ENCODE peak calls at places on chromosomes 3 and 15, in four cellular contexts. N, H, O and M are unnamed samples.

GRCh38 chr3:118803096-118803476 is 231.6 kb downstream of the IGSF11 start:
- DNase-seq in N (no peak), H (no peak), O (no peak), M (no peak)

GRCh38 chr3:168951884-168952283 is 711.6 kb downstream of the MECOM start:
- DNase-seq in N (no peak), H (no peak), O (no peak), M (no peak)

GRCh38 chr15:74434260-74434915 is 630 bp upstream of the SEMA7A start:
- DNase-seq in N (no peak), H (peak; percentile 16), O (no peak), M (no peak)

GRCh38 chr3:189349772-189350171 is 178.0 kb downstream of the TPRG1 start:
- DNase-seq in N (no peak), H (no peak), O (no peak), M (no peak)

GRCh38 chr3:137990427-137990826 is 19.5 kb upstream of the CLDN18 start:
- DNase-seq in N (no peak), H (no peak), O (no peak), M (no peak)

GRCh38 chr3:151425640-151426336 is 35.1 kb downstream of the IGSF10 start:
- DNase-seq in N (no peak), H (no peak), O (no peak), M (no peak)

GRCh38 chr3:16987141-16987540 is 102.4 kb downstream of the PLCL2 start:
- DNase-seq in N (no peak), H (no peak), O (no peak), M (no peak)

GRCh38 chr3:150723946-150724345 is 20.2 kb upstream of the ERICH6 start:
- DNase-seq in N (no peak), H (no peak), O (no peak), M (no peak)

GRCh38 chr3:188860147-188860546 is 311.6 kb upstream of the TPRG1 start:
- DNase-seq in N (no peak), H (peak; percentile 50), O (no peak), M (no peak)

GRCh38 chr3:175082631-175083030 is 223.5 kb downstream of the NAALADL2 start:
- DNase-seq in N (no peak), H (no peak), O (no peak), M (no peak)

GRCh38 chr3:126149256-126149902 is 31.0 kb downstream of the ALDH1L1 start:
- DNase-seq in N (peak; percentile 34), H (no peak), O (no peak), M (no peak)

GRCh38 chr3:62371735-62372591 is 1.4 kb downstream of the FEZF2 start:
- DNase-seq in N (no peak), H (no peak), O (no peak), M (no peak)

GRCh38 chr3:157700405-157700804 is 197.2 kb upstream of the VEPH1 start:
- DNase-seq in N (no peak), H (peak; percentile 7), O (no peak), M (no peak)

GRCh38 chr3:28860307-28860706 is 420.6 kb upstream of the RBMS3 start:
- DNase-seq in N (no peak), H (peak; percentile 75), O (no peak), M (no peak)

GRCh38 chr3:115790759-115791158 is 167.4 kb downstream of the GAP43 start:
- DNase-seq in N (no peak), H (peak; percentile 96), O (no peak), M (no peak)

GRCh38 chr3:144197582-144197981 is 226.0 kb downstream of the DIPK2A start:
- DNase-seq in N (no peak), H (no peak), O (no peak), M (no peak)

GRCh38 chr3:194306109-194306686 is 44.9 kb downstream of the CPN2 start:
- DNase-seq in N (no peak), H (no peak), O (peak; percentile 73), M (peak; percentile 54)

GRCh38 chr3:193809106-193809505 is 216.1 kb downstream of the OPA1 start:
- DNase-seq in N (no peak), H (no peak), O (no peak), M (no peak)

GRCh38 chr3:4776980-4777581 is 202.2 kb upstream of the BHLHE40 start:
- DNase-seq in N (no peak), H (peak; percentile 80), O (no peak), M (no peak)

GRCh38 chr15:74383695-74384565 is 16.5 kb upstream of the CYP11A1 start:
- DNase-seq in N (no peak), H (no peak), O (no peak), M (peak; percentile 29)

GRCh38 chr3:115512565-115513410 is 110.5 kb upstream of the GAP43 start:
- DNase-seq in N (no peak), H (peak; percentile 55), O (peak; percentile 6), M (no peak)

GRCh38 chr3:190252080-190252479 is 70.2 kb downstream of the CLDN1 start:
- DNase-seq in N (no peak), H (peak; percentile 91), O (no peak), M (no peak)

GRCh38 chr15:41851755-41852370 is 13.2 kb downstream of the PLA2G4B start:
- DNase-seq in N (no peak), H (no peak), O (no peak), M (no peak)